ENCODE peak calls at places on chromosomes 6 and 20, in ten cellular contexts. One of them, this sample, is unnamed.

GRCh38 chr6:35427851-35428321 is 24.3 kb upstream of the FANCE start:
- DNase-seq in NB4: no peak
- DNase-seq in HCT116: no peak
- DNase-seq in A549: no peak
- DNase-seq in endothelial cell of umbilical vein: peak
- DNase-seq in GM12878: no peak
- DNase-seq in H1: no peak
- DNase-seq in SK-N-SH: no peak
- DNase-seq in K562: no peak
- DNase-seq in HepG2: no peak
- DNase-seq in this sample: no peak

GRCh38 chr6:167744681-167745659 is 81.7 kb upstream of the AFDN start:
- DNase-seq in NB4: no peak
- DNase-seq in HCT116: no peak
- DNase-seq in A549: no peak
- DNase-seq in endothelial cell of umbilical vein: no peak
- DNase-seq in GM12878: no peak
- DNase-seq in H1: no peak
- DNase-seq in SK-N-SH: no peak
- DNase-seq in K562: no peak
- DNase-seq in HepG2: no peak
- DNase-seq in this sample: no peak

GRCh38 chr20:46648903-46649649 is 2.2 kb downstream of the SLC13A3 start:
- DNase-seq in NB4: no peak
- DNase-seq in HCT116: no peak
- DNase-seq in A549: no peak
- DNase-seq in endothelial cell of umbilical vein: no peak
- DNase-seq in GM12878: no peak
- DNase-seq in H1: no peak
- DNase-seq in SK-N-SH: no peak
- DNase-seq in K562: peak
- DNase-seq in HepG2: peak
- DNase-seq in this sample: no peak

GRCh38 chr20:5033566-5033965 is 32.3 kb upstream of the SLC23A2 start:
- DNase-seq in NB4: no peak
- DNase-seq in HCT116: no peak
- DNase-seq in A549: no peak
- DNase-seq in endothelial cell of umbilical vein: no peak
- DNase-seq in GM12878: no peak
- DNase-seq in H1: no peak
- DNase-seq in SK-N-SH: no peak
- DNase-seq in K562: no peak
- DNase-seq in HepG2: peak
- DNase-seq in this sample: no peak

GRCh38 chr20:37567671-37568588 is 40.3 kb upstream of the BLCAP start:
- DNase-seq in NB4: peak
- DNase-seq in HCT116: no peak
- DNase-seq in A549: no peak
- DNase-seq in endothelial cell of umbilical vein: peak
- DNase-seq in GM12878: no peak
- DNase-seq in H1: peak
- DNase-seq in SK-N-SH: no peak
- DNase-seq in K562: peak
- DNase-seq in HepG2: no peak
- DNase-seq in this sample: peak

GRCh38 chr20:36821964-36822437 is 48.4 kb upstream of the DSN1 start:
- DNase-seq in NB4: no peak
- DNase-seq in HCT116: no peak
- DNase-seq in A549: no peak
- DNase-seq in endothelial cell of umbilical vein: no peak
- DNase-seq in GM12878: no peak
- DNase-seq in H1: no peak
- DNase-seq in SK-N-SH: no peak
- DNase-seq in K562: peak
- DNase-seq in HepG2: no peak
- DNase-seq in this sample: no peak

GRCh38 chr6:35083507-35083906 is 57.6 kb downstream of the TCP11 start:
- DNase-seq in NB4: peak
- DNase-seq in HCT116: no peak
- DNase-seq in A549: no peak
- DNase-seq in endothelial cell of umbilical vein: no peak
- DNase-seq in GM12878: no peak
- DNase-seq in H1: no peak
- DNase-seq in SK-N-SH: peak
- DNase-seq in K562: no peak
- DNase-seq in HepG2: no peak
- DNase-seq in this sample: no peak

GRCh38 chr6:121627761-121628160 is 192.3 kb downstream of the GJA1 start:
- DNase-seq in NB4: no peak
- DNase-seq in HCT116: no peak
- DNase-seq in A549: peak
- DNase-seq in endothelial cell of umbilical vein: no peak
- DNase-seq in GM12878: no peak
- DNase-seq in H1: no peak
- DNase-seq in SK-N-SH: no peak
- DNase-seq in K562: no peak
- DNase-seq in HepG2: no peak
- DNase-seq in this sample: no peak

GRCh38 chr20:25007491-25008305 is 15.1 kb upstream of the APMAP start:
- DNase-seq in NB4: no peak
- DNase-seq in HCT116: no peak
- DNase-seq in A549: no peak
- DNase-seq in endothelial cell of umbilical vein: no peak
- DNase-seq in GM12878: no peak
- DNase-seq in H1: no peak
- DNase-seq in SK-N-SH: no peak
- DNase-seq in K562: no peak
- DNase-seq in HepG2: no peak
- DNase-seq in this sample: no peak
- TF ChIP-seq MAX in NB4: no peak
- TF ChIP-seq MAX in HCT116: no peak
- TF ChIP-seq MAX in A549: no peak
- TF ChIP-seq MAX in endothelial cell of umbilical vein: no peak
- TF ChIP-seq MAX in GM12878: no peak
- TF ChIP-seq MAX in H1: no peak
- TF ChIP-seq MAX in SK-N-SH: no peak
- TF ChIP-seq MAX in K562: no peak
- TF ChIP-seq MAX in HepG2: no peak
- TF ChIP-seq MAX in this sample: no peak

DNA sequence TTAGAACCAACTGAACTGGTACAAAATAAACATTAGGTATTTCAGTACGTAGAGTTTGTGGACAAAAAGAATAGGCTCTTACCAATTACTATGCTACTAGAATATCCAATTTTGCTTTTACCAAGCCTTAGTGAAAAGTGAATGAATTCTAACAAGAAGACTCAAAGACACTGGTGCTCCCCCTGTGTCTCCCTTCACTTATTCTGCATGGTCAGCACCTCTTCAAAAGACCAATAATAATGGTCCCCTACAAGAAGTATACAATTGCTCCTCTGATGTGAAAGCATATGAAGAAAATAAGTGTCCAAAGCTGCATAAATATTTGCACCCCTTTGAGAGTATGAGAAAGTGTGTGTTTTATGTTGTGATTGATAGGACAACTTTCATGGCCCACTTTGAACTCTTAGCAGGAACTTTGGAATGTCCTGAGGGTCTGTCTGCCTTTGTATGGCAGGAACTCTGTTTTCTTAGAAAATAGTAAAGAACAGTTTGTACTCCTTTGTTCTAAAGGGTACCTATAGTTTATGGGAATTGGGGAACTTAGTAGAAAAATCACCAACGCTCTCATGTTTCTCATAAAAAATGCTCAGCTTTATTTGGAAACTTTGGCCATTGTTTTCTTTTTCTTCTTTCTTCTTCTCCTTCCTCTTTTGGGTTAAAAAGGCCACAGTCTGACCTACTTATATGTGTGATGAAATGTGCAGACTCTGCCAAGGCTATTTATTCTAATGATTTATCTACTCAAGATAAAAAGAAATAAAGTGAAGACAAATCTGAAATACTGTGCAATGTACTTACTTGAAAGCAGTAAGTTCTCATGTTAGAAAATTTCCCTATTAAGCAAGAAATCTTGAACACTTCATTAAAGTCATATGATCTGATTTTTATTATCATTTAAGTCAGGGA is 352.5 kb downstream of the LAMA2 start:
- DNase-seq in NB4: no peak
- DNase-seq in HCT116: no peak
- DNase-seq in A549: no peak
- DNase-seq in endothelial cell of umbilical vein: no peak
- DNase-seq in GM12878: no peak
- DNase-seq in H1: no peak
- DNase-seq in SK-N-SH: no peak
- DNase-seq in K562: no peak
- DNase-seq in HepG2: no peak
- DNase-seq in this sample: no peak
- TF ChIP-seq MAX in NB4: no peak
- TF ChIP-seq MAX in HCT116: no peak
- TF ChIP-seq MAX in A549: no peak
- TF ChIP-seq MAX in endothelial cell of umbilical vein: no peak
- TF ChIP-seq MAX in GM12878: no peak
- TF ChIP-seq MAX in H1: no peak
- TF ChIP-seq MAX in SK-N-SH: no peak
- TF ChIP-seq MAX in K562: no peak
- TF ChIP-seq MAX in HepG2: no peak
- TF ChIP-seq MAX in this sample: no peak

GRCh38 chr20:61112515-61112914 is 139.5 kb upstream of the CDH4 start:
- DNase-seq in NB4: no peak
- DNase-seq in HCT116: no peak
- DNase-seq in A549: no peak
- DNase-seq in endothelial cell of umbilical vein: no peak
- DNase-seq in GM12878: no peak
- DNase-seq in H1: no peak
- DNase-seq in SK-N-SH: no peak
- DNase-seq in K562: no peak
- DNase-seq in HepG2: no peak
- DNase-seq in this sample: no peak
- TF ChIP-seq MAX in NB4: no peak
- TF ChIP-seq MAX in HCT116: no peak
- TF ChIP-seq MAX in A549: no peak
- TF ChIP-seq MAX in endothelial cell of umbilical vein: no peak
- TF ChIP-seq MAX in GM12878: no peak
- TF ChIP-seq MAX in H1: no peak
- TF ChIP-seq MAX in SK-N-SH: no peak
- TF ChIP-seq MAX in K562: no peak
- TF ChIP-seq MAX in HepG2: no peak
- TF ChIP-seq MAX in this sample: no peak

DNA sequence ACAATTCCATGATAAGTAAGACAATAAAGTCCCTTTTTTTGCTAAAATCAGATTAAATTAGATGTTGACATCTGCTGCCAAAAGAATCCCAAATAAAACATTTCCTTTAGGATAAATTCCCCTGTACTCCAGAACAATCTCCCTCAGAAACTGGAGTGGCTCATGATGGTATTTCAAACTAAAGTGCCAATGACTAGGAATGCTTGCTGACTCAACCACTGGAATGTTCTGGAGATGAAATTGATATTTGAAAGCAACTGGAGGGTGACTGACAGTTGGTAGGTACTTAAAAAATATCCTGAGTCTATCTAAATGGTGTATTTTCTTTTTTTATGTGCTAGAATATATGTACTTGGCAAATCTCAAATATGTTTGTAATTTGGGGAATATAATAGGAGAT is 350.1 kb upstream of the TSHZ2 start:
- DNase-seq in NB4: no peak
- DNase-seq in HCT116: no peak
- DNase-seq in A549: no peak
- DNase-seq in endothelial cell of umbilical vein: no peak
- DNase-seq in GM12878: no peak
- DNase-seq in H1: no peak
- DNase-seq in SK-N-SH: no peak
- DNase-seq in K562: no peak
- DNase-seq in HepG2: no peak
- DNase-seq in this sample: no peak
- TF ChIP-seq MAX in NB4: no peak
- TF ChIP-seq MAX in HCT116: no peak
- TF ChIP-seq MAX in A549: no peak
- TF ChIP-seq MAX in endothelial cell of umbilical vein: no peak
- TF ChIP-seq MAX in GM12878: no peak
- TF ChIP-seq MAX in H1: no peak
- TF ChIP-seq MAX in SK-N-SH: no peak
- TF ChIP-seq MAX in K562: no peak
- TF ChIP-seq MAX in HepG2: no peak
- TF ChIP-seq MAX in this sample: no peak

GRCh38 chr6:109087661-109088264 is 6.9 kb downstream of the SESN1 start:
- DNase-seq in NB4: no peak
- DNase-seq in HCT116: no peak
- DNase-seq in A549: no peak
- DNase-seq in endothelial cell of umbilical vein: no peak
- DNase-seq in GM12878: no peak
- DNase-seq in H1: no peak
- DNase-seq in SK-N-SH: peak
- DNase-seq in K562: no peak
- DNase-seq in HepG2: no peak
- DNase-seq in this sample: no peak
- TF ChIP-seq MAX in NB4: no peak
- TF ChIP-seq MAX in HCT116: no peak
- TF ChIP-seq MAX in A549: no peak
- TF ChIP-seq MAX in endothelial cell of umbilical vein: no peak
- TF ChIP-seq MAX in GM12878: no peak
- TF ChIP-seq MAX in H1: no peak
- TF ChIP-seq MAX in SK-N-SH: no peak
- TF ChIP-seq MAX in K562: no peak
- TF ChIP-seq MAX in HepG2: no peak
- TF ChIP-seq MAX in this sample: no peak

DNA sequence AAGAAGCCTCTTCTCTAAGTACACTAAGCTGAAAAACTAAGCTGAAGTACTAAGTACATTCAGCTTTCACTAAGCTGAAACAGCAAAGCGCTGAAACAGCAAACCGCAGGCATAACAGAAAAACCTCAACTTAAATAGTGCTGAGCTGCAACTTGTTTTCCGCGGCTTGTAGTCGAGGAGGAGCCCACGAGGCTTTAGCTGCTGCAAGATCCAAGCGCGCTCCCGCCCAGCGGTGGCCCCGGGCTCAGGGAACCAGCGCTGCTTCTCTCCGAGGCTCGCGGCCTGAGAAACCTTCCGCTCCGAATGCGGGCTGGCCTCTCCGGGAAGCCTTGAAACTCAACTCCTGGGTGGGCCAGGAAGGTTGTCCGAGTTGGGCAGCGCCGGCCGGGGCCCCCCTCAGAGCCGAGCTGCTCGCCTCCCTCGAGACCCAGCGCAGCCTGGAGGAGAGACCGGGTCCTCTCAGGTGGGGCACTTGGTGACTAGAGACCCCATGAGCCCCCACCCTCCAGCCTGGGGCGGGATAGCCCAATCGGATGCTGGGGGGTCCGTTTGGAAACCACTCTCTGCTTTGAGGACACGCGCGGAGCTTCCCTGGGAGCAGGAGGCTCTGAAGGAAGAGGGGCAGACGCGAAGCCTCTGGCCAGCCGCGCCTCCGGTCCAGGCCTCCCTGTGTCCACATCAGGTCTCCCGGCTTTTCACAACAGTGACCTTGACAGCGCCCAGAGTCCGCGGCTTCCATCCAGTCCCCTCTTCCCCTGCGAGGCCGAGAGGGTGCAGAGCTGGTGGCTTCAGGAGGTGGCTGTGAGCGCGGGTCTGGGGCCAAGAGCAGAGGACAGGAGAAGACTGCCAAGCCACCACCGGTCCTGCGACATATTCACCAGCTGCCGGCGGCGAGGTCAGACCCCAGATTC is 38.1 kb upstream of the HLA-E start:
- DNase-seq in NB4: peak
- DNase-seq in HCT116: no peak
- DNase-seq in A549: no peak
- DNase-seq in endothelial cell of umbilical vein: no peak
- DNase-seq in GM12878: peak
- DNase-seq in H1: no peak
- DNase-seq in SK-N-SH: no peak
- DNase-seq in K562: no peak
- DNase-seq in HepG2: peak
- DNase-seq in this sample: peak
- TF ChIP-seq MAX in NB4: peak
- TF ChIP-seq MAX in HCT116: no peak
- TF ChIP-seq MAX in A549: no peak
- TF ChIP-seq MAX in endothelial cell of umbilical vein: no peak
- TF ChIP-seq MAX in GM12878: no peak
- TF ChIP-seq MAX in H1: peak
- TF ChIP-seq MAX in SK-N-SH: no peak
- TF ChIP-seq MAX in K562: no peak
- TF ChIP-seq MAX in HepG2: no peak
- TF ChIP-seq MAX in this sample: no peak

This sample was measured in WTC11.